ENCODE peak calls at places on chromosomes 16 and 17, in nine cellular contexts. Q is transverse colon, V is spleen, E is SK-N-SH, N is Panc1, O is endothelial cell of umbilical vein, D is sigmoid colon, Y is prostate gland, K is breast epithelium. P is an unnamed sample.

GRCh38 chr17:21362331-21362931 is 13.7 kb upstream of the KCNJ12 start:
- DNase-seq in Q (no peak), V (no peak), E (no peak), N (no peak), O (no peak), D (no peak), Y (no peak), K (no peak), P (no peak)

GRCh38 chr17:29119265-29119664 is 60.9 kb downstream of the MYO18A start:
- DNase-seq in Q (no peak), V (no peak), E (no peak), N (no peak), O (no peak), D (no peak), Y (no peak), K (no peak), P (no peak)

GRCh38 chr16:18841833-18842525 is 40.6 kb upstream of the ARL6IP1 start:
- DNase-seq in Q (no peak), V (no peak), E (no peak), N (no peak), O (no peak), D (no peak), Y (no peak), K (no peak), P (no peak)

GRCh38 chr17:72719582-72720493 is 372.6 kb downstream of the SLC39A11 start:
- DNase-seq in Q (peak; percentile 24), V (peak; percentile 76), E (no peak), N (no peak), O (no peak), D (no peak), Y (no peak), K (no peak), P (no peak)

GRCh38 chr17:39530513-39530912 is 69.2 kb downstream of the CDK12 start:
- DNase-seq in Q (no peak), V (no peak), E (no peak), N (no peak), O (no peak), D (no peak), Y (peak; percentile 11), K (no peak), P (no peak)

GRCh38 chr17:76468634-76469010 is 1.2 kb downstream of the AANAT start:
- DNase-seq in Q (no peak), V (no peak), E (no peak), N (no peak), O (no peak), D (no peak), Y (no peak), K (no peak), P (no peak)

GRCh38 chr17:50931003-50931878 is 65.1 kb upstream of the TOB1 start:
- DNase-seq in Q (peak; percentile 80), V (peak; percentile 92), E (peak; percentile 95), N (no peak), O (peak; percentile 82), D (peak; percentile 96), Y (peak; percentile 61), K (no peak), P (no peak)

GRCh38 chr16:57167537-57167936 is 18.3 kb downstream of the PSME3IP1 start:
- DNase-seq in Q (no peak), V (no peak), E (no peak), N (no peak), O (no peak), D (no peak), Y (no peak), K (no peak), P (no peak)

DNA sequence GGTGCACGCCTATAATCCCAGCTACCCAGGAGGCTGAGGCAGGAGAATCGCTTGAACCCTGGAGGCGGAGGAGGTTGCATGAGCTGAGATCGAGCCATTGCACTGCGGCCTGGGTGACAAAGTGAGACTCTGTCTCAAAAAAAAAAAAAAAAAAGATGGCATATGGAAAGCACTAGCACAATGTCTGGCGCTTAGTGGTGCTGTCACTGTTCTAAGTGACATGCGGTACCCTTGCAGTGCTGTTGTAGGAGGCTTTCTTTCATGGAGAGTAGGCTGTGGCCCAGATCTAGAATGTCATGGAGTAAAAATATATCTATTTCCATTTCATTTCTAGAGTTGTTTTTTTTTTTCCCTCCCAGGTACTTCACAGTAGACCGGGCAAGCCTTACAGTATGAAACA is 14.6 kb upstream of the METTL9 start:
- DNase-seq in Q (no peak), V (no peak), E (no peak), N (no peak), O (no peak), D (no peak), Y (no peak), K (no peak), P (no peak)
- H3K36me3 ChIP-seq in Q (no peaks in the 10 kb centered on the region), V (no peaks in the 10 kb centered on the region), E (no peaks in the 10 kb centered on the region), N (no peaks in the 10 kb centered on the region), O (no peaks in the 10 kb centered on the region), D (no peaks in the 10 kb centered on the region), Y (no peaks in the 10 kb centered on the region), K (no peaks in the 10 kb centered on the region), P (no peaks in the 10 kb centered on the region)

DNA sequence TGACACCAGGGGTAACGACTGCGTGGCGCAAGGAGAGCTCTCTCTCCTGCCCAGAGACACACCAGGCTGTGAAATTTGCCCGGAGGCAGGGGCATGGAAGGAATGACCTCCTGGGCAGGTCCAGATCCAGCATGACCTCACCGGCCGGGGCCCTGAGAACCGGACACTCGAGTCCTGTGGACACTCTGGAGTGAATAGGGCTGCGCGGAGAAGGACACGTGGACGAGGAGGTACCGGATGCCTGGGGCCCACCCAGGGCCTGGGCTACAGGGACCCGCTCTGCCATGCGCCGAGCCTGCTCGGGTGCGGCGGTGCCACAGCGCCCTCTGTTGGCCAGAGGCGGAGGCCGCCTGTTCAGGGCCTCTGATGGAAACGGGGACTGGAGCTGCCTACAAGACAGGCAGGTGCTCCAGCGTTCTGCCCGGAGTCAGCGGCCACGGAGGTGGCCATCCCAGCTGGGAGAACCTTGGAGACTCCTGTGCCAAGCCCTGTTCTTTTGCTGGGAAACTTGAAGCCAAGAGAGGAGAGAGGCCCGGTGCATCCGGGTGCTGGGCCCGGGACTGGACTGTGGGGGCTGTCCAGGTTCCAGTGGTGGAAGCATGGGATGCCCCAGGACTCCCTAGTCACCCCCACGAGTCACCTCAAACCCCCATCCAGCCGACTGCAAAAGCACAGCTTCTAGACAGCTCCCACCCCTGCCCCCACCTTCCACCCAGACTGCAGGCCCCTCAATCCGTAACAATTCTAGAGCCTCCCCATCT is 19.3 kb upstream of the NXPH3 start:
- DNase-seq in Q (peak; percentile 79), V (peak; percentile 94), E (peak; percentile 98), N (no peak), O (peak; percentile 66), D (peak; percentile 88), Y (peak; percentile 59), K (peak; percentile 80), P (no peak)
- TF ChIP-seq POLR2AphosphoS5 in Q (no peak), V (peak; percentile 54), E (no peak), N (no peak), O (no peak), D (no peak), Y (peak; percentile 47), K (peak; percentile 12), P (no peak)

DNA sequence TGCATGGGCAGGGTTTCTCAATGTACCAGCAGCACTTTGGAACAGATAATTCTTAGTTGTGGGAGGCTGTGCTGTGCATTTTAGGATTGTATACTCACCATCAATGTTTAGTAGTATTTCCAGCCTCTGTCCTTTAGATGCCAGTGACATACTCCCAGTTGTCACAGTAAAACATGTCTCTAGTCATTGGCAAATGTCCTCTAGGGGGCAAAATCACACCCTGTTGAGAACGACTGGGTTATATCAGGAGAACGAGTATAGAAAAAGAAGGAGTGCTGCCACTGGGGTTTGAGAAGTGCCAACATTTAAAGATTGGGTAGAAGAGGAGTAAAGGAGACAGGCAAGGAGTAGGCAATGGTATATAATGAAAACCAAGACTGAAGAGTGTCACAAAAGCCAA is 37.9 kb upstream of the SMIM36 start:
- DNase-seq in Q (no peak), V (no peak), E (no peak), N (no peak), O (no peak), D (no peak), Y (no peak), K (no peak), P (no peak)
- TF ChIP-seq CTCF in Q (no peak), V (peak; percentile 29), E (peak; percentile 41), N (peak; percentile 33), O (no peak), D (no peak), Y (no peak), K (peak; percentile 12), P (no peak)

GRCh38 chr17:37516131-37516561 is 26.5 kb downstream of the DUSP14 start:
- DNase-seq in Q (no peak), V (no peak), E (no peak), N (no peak), O (no peak), D (no peak), Y (no peak), K (no peak), P (no peak)

GRCh38 chr17:37520174-37520573 is 30.5 kb downstream of the DUSP14 start:
- DNase-seq in Q (no peak), V (no peak), E (no peak), N (no peak), O (no peak), D (no peak), Y (no peak), K (no peak), P (no peak)

GRCh38 chr17:37521821-37522220 is 32.1 kb downstream of the DUSP14 start:
- DNase-seq in Q (no peak), V (no peak), E (no peak), N (no peak), O (no peak), D (no peak), Y (no peak), K (no peak), P (no peak)

GRCh38 chr17:37519241-37519985 is 29.7 kb downstream of the DUSP14 start:
- DNase-seq in Q (no peak), V (no peak), E (no peak), N (no peak), O (no peak), D (no peak), Y (no peak), K (no peak), P (no peak)

GRCh38 chr17:37518816-37519215 is 29.1 kb downstream of the DUSP14 start:
- DNase-seq in Q (no peak), V (no peak), E (no peak), N (no peak), O (no peak), D (no peak), Y (peak; percentile 24), K (no peak), P (no peak)
- H3K36me3 ChIP-seq in Q (peaks cover 41% of the 10 kb centered on the region), V (peaks cover 58% of the 10 kb centered on the region), E (peaks cover 48% of the 10 kb centered on the region), N (no peaks in the 10 kb centered on the region), O (peaks cover 14% of the 10 kb centered on the region), D (no peaks in the 10 kb centered on the region), Y (no peaks in the 10 kb centered on the region), K (no peaks in the 10 kb centered on the region), P (no peaks in the 10 kb centered on the region)